ENCODE peak calls at places on chromosomes 16 and 17, in four cellular contexts. K is astrocyte of the cerebellum; R is activated naive CD4-positive, alpha-beta T cell; J is germinal center. A is an unnamed sample.

GRCh38 chr17:78414178-78415162 is 36.0 kb downstream of the PGS1 start:
- DNase-seq in K (no peak), J (no peak), R (no peak), A (no peak)

GRCh38 chr17:40425741-40426140 is 8.0 kb upstream of the TOP2A start:
- DNase-seq in J (no peak), R (no peak), K (no peak), A (no peak)

GRCh38 chr17:7987112-7987893 is 15.1 kb upstream of the GUCY2D start:
- DNase-seq in R (no peak), K (no peak), J (no peak), A (no peak)

GRCh38 chr17:6212766-6213165 is 142.6 kb downstream of the WSCD1 start:
- DNase-seq in R (no peak), K (no peak), J (no peak), A (no peak)

GRCh38 chr17:30345527-30346075 is 11.7 kb upstream of the TMIGD1 start:
- DNase-seq in K (no peak), J (no peak), R (no peak), A (no peak)

GRCh38 chr17:17181666-17182600 is 24.2 kb downstream of the PLD6 start:
- DNase-seq in J (no peak), R (no peak), K (no peak), A (no peak)

GRCh38 chr16:9516444-9516843 is 425.0 kb downstream of the HAPSTR1 start:
- DNase-seq in K (no peak), R (no peak), J (no peak), A (no peak)

GRCh38 chr16:8237452-8237851 is 352.9 kb downstream of the TMEM114 start:
- DNase-seq in J (no peak), K (no peak), R (no peak), A (no peak)

GRCh38 chr17:32491371-32492280 is 4.8 kb downstream of the CDK5R1 start:
- DNase-seq in J (peak; percentile 45), K (no peak), R (no peak), A (no peak)

GRCh38 chr17:29747660-29748059 is 124.9 kb upstream of the CORO6 start:
- DNase-seq in K (no peak), J (no peak), R (no peak), A (peak; percentile 55)

GRCh38 chr17:49012893-49013255 is 15.7 kb downstream of the IGF2BP1 start:
- DNase-seq in J (no peak), K (no peak), R (no peak), A (no peak)

GRCh38 chr16:84109598-84110325 is 7.0 kb downstream of the MBTPS1 start:
- DNase-seq in K (no peak), J (no peak), R (no peak), A (no peak)

GRCh38 chr17:80394629-80395216 is 20.2 kb upstream of the ENDOV start:
- DNase-seq in J (no peak), K (no peak), R (no peak), A (no peak)

GRCh38 chr16:4378202-4378666 is 6.6 kb downstream of the VASN start:
- DNase-seq in K (no peak), J (no peak), R (no peak), A (no peak)

GRCh38 chr17:80970762-80971703 is 20.6 kb upstream of the CHMP6 start:
- DNase-seq in J (no peak), K (no peak), R (no peak), A (no peak)

GRCh38 chr16:64092284-64092683 is 1029.6 kb downstream of the CDH11 start:
- DNase-seq in K (peak; percentile 5), J (no peak), R (no peak), A (no peak)

GRCh38 chr16:23523321-23523720 is 13.0 kb upstream of the GGA2 start:
- DNase-seq in R (no peak), J (no peak), K (no peak), A (no peak)

GRCh38 chr17:64281962-64282752 is 19.1 kb upstream of the TEX2 start:
- DNase-seq in J (peak; percentile 66), R (no peak), K (peak; percentile 72), A (peak; percentile 84)